ENCODE peak calls at places on chromosome 11, in four cellular contexts. I is right lobe of liver, B is neuronal stem cell, L is heart left ventricle. S is an unnamed sample.

GRCh38 chr11:116687458-116688201 is 85.2 kb downstream of the BUD13 start:
- DNase-seq in I (no peak), B (peak), L (no peak), S (peak)

GRCh38 chr11:1652778-1653540 is 23.4 kb downstream of the KRTAP5-5 start:
- DNase-seq in I (peak), B (peak), L (peak), S (peak)

GRCh38 chr11:3826721-3827120 is 14.0 kb downstream of the RHOG start:
- DNase-seq in I (no peak), B (no peak), L (no peak), S (no peak)

GRCh38 chr11:95659088-95659487 is 130.5 kb downstream of the FAM76B start:
- DNase-seq in I (no peak), B (no peak), L (no peak), S (no peak)

GRCh38 chr11:84817998-84818397 is 809.1 kb downstream of the DLG2 start:
- DNase-seq in I (no peak), B (no peak), L (no peak), S (no peak)

GRCh38 chr11:130474637-130475400 is 26.4 kb downstream of the ADAMTS15 start:
- DNase-seq in I (no peak), B (no peak), L (no peak), S (no peak)

GRCh38 chr11:55707029-55707428 is 45.0 kb downstream of the OR4C6 start:
- DNase-seq in I (no peak), B (no peak), L (no peak), S (no peak)

GRCh38 chr11:68727783-68728182 is 23.5 kb downstream of the TESMIN start:
- DNase-seq in I (no peak), B (no peak), L (no peak), S (no peak)

GRCh38 chr11:17401316-17401715 is 12.9 kb upstream of the KCNJ11 start:
- DNase-seq in I (no peak), B (no peak), L (no peak), S (no peak)

GRCh38 chr11:9563196-9563730 is 10.2 kb upstream of the WEE1 start:
- DNase-seq in I (no peak), B (no peak), L (no peak), S (no peak)

GRCh38 chr11:65896009-65896999 is 3.9 kb downstream of the FOSL1 start:
- DNase-seq in I (no peak), B (no peak), L (no peak), S (no peak)

GRCh38 chr11:78019808-78020207 is 3.3 kb downstream of the KCTD14 start:
- DNase-seq in I (no peak), B (no peak), L (no peak), S (no peak)

GRCh38 chr11:116579857-116580727 is 192.7 kb downstream of the BUD13 start:
- DNase-seq in I (no peak), B (peak), L (no peak), S (peak)

GRCh38 chr11:66749091-66749490 is 20.1 kb upstream of the SPTBN2 start:
- DNase-seq in I (no peak), B (no peak), L (no peak), S (no peak)

GRCh38 chr11:77147668-77148321 is 19.7 kb downstream of the MYO7A start:
- DNase-seq in I (peak), B (no peak), L (no peak), S (peak)

GRCh38 chr11:117523680-117524079 is 196.0 kb downstream of the CEP164 start:
- DNase-seq in I (no peak), B (no peak), L (no peak), S (no peak)

GRCh38 chr11:75073459-75074190 is 23.1 kb downstream of the OR2AT4 start:
- DNase-seq in I (no peak), B (no peak), L (no peak), S (peak)

GRCh38 chr11:64359712-64360402 is 895 bp downstream of the RPS6KA4 start:
- DNase-seq in I (no peak), B (no peak), L (no peak), S (no peak)

GRCh38 chr11:1358286-1358685 is 31.4 kb upstream of the BRSK2 start:
- DNase-seq in I (no peak), B (no peak), L (peak), S (no peak)

GRCh38 chr11:5384335-5384734 is 723 bp downstream of the OR51M1 start:
- DNase-seq in I (no peak), B (no peak), L (no peak), S (no peak)

GRCh38 chr11:70918242-70918641 is 334.1 kb downstream of the SHANK2 start:
- DNase-seq in I (no peak), B (no peak), L (no peak), S (no peak)

GRCh38 chr11:24457985-24458384 is 38.9 kb upstream of the LUZP2 start:
- DNase-seq in I (no peak), B (no peak), L (no peak), S (no peak)

GRCh38 chr11:122656631-122657101 is 1.1 kb downstream of the UBASH3B start:
- DNase-seq in I (peak), B (peak), L (peak), S (peak)

GRCh38 chr11:91585035-91585801 is 639.4 kb upstream of the FAT3 start:
- DNase-seq in I (no peak), B (no peak), L (no peak), S (no peak)

GRCh38 chr11:76236092-76237026 is 30.1 kb upstream of the WNT11 start:
- DNase-seq in I (peak), B (no peak), L (peak), S (peak)

GRCh38 chr11:2302280-2302843 is 549 bp downstream of the TSPAN32 start:
- DNase-seq in I (no peak), B (no peak), L (no peak), S (peak)

GRCh38 chr11:111476961-111477360 is 35.2 kb downstream of the BTG4 start:
- DNase-seq in I (no peak), B (no peak), L (no peak), S (no peak)

GRCh38 chr11:28461846-28462245 is 353.7 kb downstream of the METTL15 start:
- DNase-seq in I (no peak), B (no peak), L (no peak), S (no peak)

GRCh38 chr11:18321991-18322711 is at the start of the genes GTF2H1 and HPS5:
- DNase-seq in I (peak), B (peak), L (peak), S (peak)

GRCh38 chr11:112279901-112280267 is 19.2 kb upstream of the PLET1 start:
- DNase-seq in I (peak), B (peak), L (peak), S (peak)

GRCh38 chr11:114162719-114163123 is 103.2 kb downstream of the ZBTB16 start:
- DNase-seq in I (peak), B (no peak), L (peak), S (no peak)

GRCh38 chr11:126163074-126163700 is 48.3 kb downstream of the RPUSD4 start:
- DNase-seq in I (peak), B (peak), L (no peak), S (peak)

GRCh38 chr11:128420943-128421342 is 166.4 kb downstream of the ETS1 start:
- DNase-seq in I (no peak), B (no peak), L (no peak), S (no peak)

GRCh38 chr11:11588243-11588642 is 33.6 kb downstream of the GALNT18 start:
- DNase-seq in I (no peak), B (no peak), L (peak), S (no peak)

GRCh38 chr11:83680351-83680750 is 394.2 kb upstream of the CCDC90B start:
- DNase-seq in I (no peak), B (no peak), L (no peak), S (no peak)

GRCh38 chr11:134711563-134711962 is 299.5 kb upstream of the B3GAT1 start:
- DNase-seq in I (no peak), B (no peak), L (no peak), S (no peak)

GRCh38 chr11:116563028-116563712 is 209.6 kb downstream of the BUD13 start:
- DNase-seq in I (no peak), B (no peak), L (no peak), S (no peak)

GRCh38 chr11:10374386-10374785 is 69.5 kb downstream of the ADM start:
- DNase-seq in I (no peak), B (no peak), L (no peak), S (no peak)

GRCh38 chr11:110087820-110088534 is 5.2 kb upstream of the ZC3H12C start:
- DNase-seq in I (no peak), B (no peak), L (no peak), S (no peak)
- H3K4me3 ChIP-seq in I (no peak), B (no peak), L (no peak), S (no peak)

GRCh38 chr11:119901657-119902577 is 172.9 kb upstream of the NECTIN1 start:
- DNase-seq in I (no peak), B (no peak), L (no peak), S (no peak)
- H3K4me3 ChIP-seq in I (no peak), B (no peak), L (no peak), S (no peak)

GRCh38 chr11:47152953-47153950 is 23.4 kb downstream of the ARFGAP2 start:
- DNase-seq in I (peak), B (peak), L (peak), S (peak)
- H3K4me3 ChIP-seq in I (no peak), B (no peak), L (no peak), S (no peak)

GRCh38 chr11:73758451-73758850 is 2.4 kb downstream of the RAB6A start:
- DNase-seq in I (no peak), B (no peak), L (no peak), S (no peak)
- H3K4me3 ChIP-seq in I (peak), B (peak), L (peak), S (no peak)

GRCh38 chr11:86740628-86741488 is 59.5 kb upstream of the PRSS23 start:
- DNase-seq in I (no peak), B (peak), L (peak), S (no peak)

GRCh38 chr11:86745571-86745970 is 54.8 kb upstream of the PRSS23 start:
- DNase-seq in I (no peak), B (no peak), L (no peak), S (no peak)

GRCh38 chr11:86741489-86742435 is 58.6 kb upstream of the PRSS23 start:
- DNase-seq in I (no peak), B (no peak), L (no peak), S (no peak)

GRCh38 chr11:86742436-86742805 is 57.9 kb upstream of the PRSS23 start:
- DNase-seq in I (no peak), B (no peak), L (no peak), S (no peak)

GRCh38 chr11:86743223-86744118 is 56.9 kb upstream of the PRSS23 start:
- DNase-seq in I (no peak), B (no peak), L (peak), S (peak)
- H3K4me3 ChIP-seq in I (no peak), B (no peak), L (no peak), S (no peak)

GRCh38 chr11:123799438-123799837 is 6.7 kb downstream of the OR6M1 start:
- DNase-seq in I (no peak), B (no peak), L (no peak), S (peak)

GRCh38 chr11:123798513-123799252 is 7.5 kb downstream of the OR6M1 start:
- DNase-seq in I (no peak), B (no peak), L (no peak), S (no peak)

GRCh38 chr11:123798079-123798478 is 8.1 kb downstream of the OR6M1 start:
- DNase-seq in I (no peak), B (no peak), L (no peak), S (no peak)

GRCh38 chr11:123800041-123800440 is 6.1 kb downstream of the OR6M1 start:
- DNase-seq in I (no peak), B (no peak), L (no peak), S (peak)

GRCh38 chr11:123797065-123797940 is 8.8 kb downstream of the OR6M1 start:
- DNase-seq in I (no peak), B (no peak), L (no peak), S (peak)
- H3K4me3 ChIP-seq in I (no peak), B (no peak), L (no peak), S (no peak)

GRCh38 chr11:34437224-34437879 is 1.4 kb upstream of the CAT start:
- DNase-seq in I (no peak), B (no peak), L (no peak), S (no peak)
- H3K4me3 ChIP-seq in I (no peak), B (no peak), L (no peak), S (no peak)

GRCh38 chr11:62020661-62021060 is 53.2 kb upstream of the FTH1 start:
- DNase-seq in I (no peak), B (no peak), L (no peak), S (no peak)

GRCh38 chr11:62026739-62027138 is 59.3 kb upstream of the FTH1 start:
- DNase-seq in I (no peak), B (no peak), L (no peak), S (no peak)

GRCh38 chr11:62030071-62030684 is 62.7 kb upstream of the FTH1 start:
- DNase-seq in I (no peak), B (no peak), L (no peak), S (no peak)

GRCh38 chr11:62024975-62025374 is 57.5 kb upstream of the FTH1 start:
- DNase-seq in I (no peak), B (no peak), L (no peak), S (no peak)

GRCh38 chr11:62025429-62026105 is 58.1 kb upstream of the FTH1 start:
- DNase-seq in I (peak), B (no peak), L (peak), S (no peak)
- H3K4me3 ChIP-seq in I (no peak), B (no peak), L (peak), S (no peak)